ENCODE peak calls at places on chromosomes 6 and 20, in five cellular contexts. One of them, this sample, is unnamed.

GRCh38 chr6:121993362-121993761 is 406.1 kb upstream of the HSF2 start:
- DNase-seq in GM12878: no peak
- DNase-seq in H1: no peak
- DNase-seq in HepG2: no peak
- DNase-seq in HEK293T: no peak
- DNase-seq in this sample: no peak

GRCh38 chr6:125585470-125585869 is 164.0 kb upstream of the HEY2 start:
- DNase-seq in H1: no peak
- DNase-seq in HepG2: no peak
- DNase-seq in GM12878: no peak
- DNase-seq in HEK293T: no peak
- DNase-seq in this sample: no peak

GRCh38 chr6:117542493-117542892 is 59.8 kb downstream of the GOPC start:
- DNase-seq in HepG2: no peak
- DNase-seq in GM12878: no peak
- DNase-seq in HEK293T: no peak
- DNase-seq in H1: no peak
- DNase-seq in this sample: no peak

GRCh38 chr6:148445116-148445515 is 102.5 kb downstream of the SASH1 start:
- DNase-seq in GM12878: no peak
- DNase-seq in HepG2: no peak
- DNase-seq in HEK293T: no peak
- DNase-seq in H1: no peak
- DNase-seq in this sample: no peak

GRCh38 chr6:36129889-36130671 is at the start of gene MAPK13:
- DNase-seq in HepG2: peak; percentile 25
- DNase-seq in GM12878: no peak
- DNase-seq in H1: peak; percentile 70
- DNase-seq in HEK293T: no peak
- DNase-seq in this sample: no peak

GRCh38 chr6:108838101-108838717 is 10.0 kb upstream of the ARMC2 start:
- DNase-seq in HEK293T: no peak
- DNase-seq in HepG2: no peak
- DNase-seq in GM12878: no peak
- DNase-seq in H1: peak; percentile 83
- DNase-seq in this sample: peak; percentile 33

GRCh38 chr6:117733341-117733740 is 58.1 kb downstream of the NUS1 start:
- DNase-seq in HEK293T: no peak
- DNase-seq in HepG2: no peak
- DNase-seq in GM12878: no peak
- DNase-seq in H1: no peak
- DNase-seq in this sample: no peak

GRCh38 chr6:121520337-121521163 is 85.1 kb downstream of the GJA1 start:
- DNase-seq in GM12878: no peak
- DNase-seq in HEK293T: no peak
- DNase-seq in HepG2: no peak
- DNase-seq in H1: no peak
- DNase-seq in this sample: peak; percentile 6

GRCh38 chr20:1177680-1178079 is 7.1 kb downstream of the TMEM74B start:
- DNase-seq in HEK293T: peak; percentile 34
- DNase-seq in GM12878: no peak
- DNase-seq in HepG2: peak; percentile 64
- DNase-seq in H1: peak; percentile 57
- DNase-seq in this sample: peak; percentile 38

GRCh38 chr6:138372711-138373463 is 4.8 kb upstream of the SMIM28 start:
- DNase-seq in HEK293T: no peak
- DNase-seq in H1: no peak
- DNase-seq in GM12878: no peak
- DNase-seq in HepG2: no peak
- DNase-seq in this sample: no peak

GRCh38 chr6:33160728-33161323 is 31.4 kb downstream of the COL11A2 start:
- DNase-seq in HEK293T: no peak
- DNase-seq in HepG2: no peak
- DNase-seq in H1: no peak
- DNase-seq in GM12878: no peak
- DNase-seq in this sample: no peak

GRCh38 chr20:48739395-48740268 is 88.2 kb downstream of the PREX1 start:
- DNase-seq in HEK293T: no peak
- DNase-seq in HepG2: no peak
- DNase-seq in H1: no peak
- DNase-seq in GM12878: no peak
- DNase-seq in this sample: no peak

GRCh38 chr20:60066438-60066823 is 108.2 kb downstream of the CDH26 start:
- DNase-seq in HepG2: no peak
- DNase-seq in GM12878: no peak
- DNase-seq in HEK293T: no peak
- DNase-seq in H1: no peak
- DNase-seq in this sample: no peak

GRCh38 chr20:22729180-22729579 is 144.8 kb upstream of the FOXA2 start:
- DNase-seq in H1: no peak
- DNase-seq in HepG2: no peak
- DNase-seq in HEK293T: no peak
- DNase-seq in GM12878: no peak
- DNase-seq in this sample: no peak

GRCh38 chr20:45097485-45098095 is 3.3 kb downstream of the KCNS1 start:
- DNase-seq in H1: no peak
- DNase-seq in HepG2: no peak
- DNase-seq in GM12878: no peak
- DNase-seq in HEK293T: no peak
- DNase-seq in this sample: no peak

GRCh38 chr6:141677598-141678211 is 455.0 kb upstream of the GJE1 start:
- DNase-seq in GM12878: no peak
- DNase-seq in HepG2: peak; percentile 43
- DNase-seq in H1: no peak
- DNase-seq in HEK293T: peak; percentile 20
- DNase-seq in this sample: peak; percentile 3

GRCh38 chr6:146135167-146135566 is 106.3 kb downstream of the GRM1 start:
- DNase-seq in HepG2: no peak
- DNase-seq in HEK293T: no peak
- DNase-seq in GM12878: no peak
- DNase-seq in H1: no peak
- DNase-seq in this sample: no peak

GRCh38 chr6:112086744-112087135 is 542 bp downstream of the TUBE1 start:
- DNase-seq in GM12878: peak; percentile 3
- DNase-seq in HEK293T: peak; percentile 27
- DNase-seq in H1: no peak
- DNase-seq in HepG2: peak; percentile 52
- DNase-seq in this sample: no peak

GRCh38 chr6:19477563-19477962 is 359.6 kb upstream of the ID4 start:
- DNase-seq in HEK293T: no peak
- DNase-seq in GM12878: no peak
- DNase-seq in H1: no peak
- DNase-seq in HepG2: no peak
- DNase-seq in this sample: no peak

GRCh38 chr20:64222273-64222672 is 33.3 kb upstream of the PCMTD2 start:
- DNase-seq in GM12878: no peak
- DNase-seq in HepG2: no peak
- DNase-seq in H1: no peak
- DNase-seq in HEK293T: no peak
- DNase-seq in this sample: no peak

GRCh38 chr6:64681416-64682160 is 1025.4 kb downstream of the EYS start:
- DNase-seq in GM12878: no peak
- DNase-seq in HEK293T: no peak
- DNase-seq in H1: no peak
- DNase-seq in HepG2: no peak
- DNase-seq in this sample: no peak

GRCh38 chr6:74715362-74716068 is 490.3 kb downstream of the COL12A1 start:
- DNase-seq in H1: no peak
- DNase-seq in HepG2: no peak
- DNase-seq in GM12878: no peak
- DNase-seq in HEK293T: no peak
- DNase-seq in this sample: no peak

GRCh38 chr6:24460966-24461365 is 28.4 kb downstream of the GPLD1 start:
- DNase-seq in HEK293T: no peak
- DNase-seq in HepG2: no peak
- DNase-seq in GM12878: no peak
- DNase-seq in H1: no peak
- DNase-seq in this sample: no peak

GRCh38 chr20:54535045-54535444 is 59.7 kb downstream of the DOK5 start:
- DNase-seq in GM12878: no peak
- DNase-seq in H1: no peak
- DNase-seq in HEK293T: no peak
- DNase-seq in HepG2: no peak
- DNase-seq in this sample: no peak

GRCh38 chr20:58235010-58235409 is 6.6 kb upstream of the ANKRD60 start:
- DNase-seq in HEK293T: no peak
- DNase-seq in HepG2: no peak
- DNase-seq in H1: no peak
- DNase-seq in GM12878: no peak
- DNase-seq in this sample: no peak

GRCh38 chr6:145214570-145214969 is 520.8 kb downstream of the EPM2A start:
- DNase-seq in H1: no peak
- DNase-seq in HEK293T: no peak
- DNase-seq in GM12878: no peak
- DNase-seq in HepG2: peak; percentile 47
- DNase-seq in this sample: no peak

DNA sequence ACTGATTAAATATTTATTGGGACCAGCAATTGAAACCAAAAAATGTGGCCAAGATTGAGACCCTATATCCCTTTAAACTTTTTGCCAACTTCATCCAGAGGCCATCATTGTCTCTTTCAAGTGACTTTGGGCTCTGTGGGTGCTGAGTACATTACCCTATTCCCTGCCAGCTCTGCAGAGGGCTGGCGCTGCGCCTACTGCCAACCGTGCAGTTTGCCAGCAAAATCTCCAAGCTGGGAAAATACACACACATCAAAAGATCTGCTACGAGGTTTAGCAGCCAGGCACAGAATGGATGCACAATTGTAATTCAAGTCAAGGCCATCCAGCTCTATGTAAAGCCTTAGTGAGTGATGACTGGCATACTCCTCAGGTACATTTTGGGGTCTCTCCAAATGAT is 125.0 kb downstream of the CBLN4 start:
- DNase-seq in HEK293T: no peak
- DNase-seq in H1: no peak
- DNase-seq in GM12878: no peak
- DNase-seq in HepG2: no peak
- DNase-seq in this sample: no peak
- TF ChIP-seq SUZ12 in HEK293T: no peak
- TF ChIP-seq SUZ12 in H1: no peak
- TF ChIP-seq SUZ12 in GM12878: no peak
- TF ChIP-seq SUZ12 in HepG2: no peak
- TF ChIP-seq SUZ12 in this sample: no peak

GRCh38 chr6:21098744-21099143 is 494.8 kb upstream of the SOX4 start:
- DNase-seq in GM12878: no peak
- DNase-seq in HepG2: no peak
- DNase-seq in HEK293T: peak; percentile 49
- DNase-seq in H1: no peak
- DNase-seq in this sample: no peak
- TF ChIP-seq SUZ12 in GM12878: no peak
- TF ChIP-seq SUZ12 in HepG2: no peak
- TF ChIP-seq SUZ12 in HEK293T: no peak
- TF ChIP-seq SUZ12 in H1: no peak
- TF ChIP-seq SUZ12 in this sample: no peak

DNA sequence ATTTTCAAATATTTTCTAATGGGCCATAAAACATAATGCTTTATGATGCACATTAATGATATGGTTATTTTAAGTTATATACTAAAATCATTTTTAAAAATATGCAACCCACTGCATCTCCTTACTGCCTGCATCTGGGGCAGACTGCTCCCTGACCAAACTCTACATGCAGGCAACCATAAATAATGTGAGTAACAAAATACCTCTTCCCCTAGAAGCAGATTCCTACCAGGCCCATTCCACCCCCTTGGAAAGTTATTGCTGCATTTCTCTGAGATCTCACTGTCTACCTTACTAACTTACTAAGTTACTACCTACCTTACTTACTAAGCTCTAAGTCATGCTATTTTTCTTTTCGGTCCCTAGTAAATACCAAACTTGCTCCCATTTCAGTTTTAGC is 71.8 kb downstream of the ATG5 start:
- DNase-seq in H1: no peak
- DNase-seq in GM12878: no peak
- DNase-seq in HEK293T: no peak
- DNase-seq in HepG2: no peak
- DNase-seq in this sample: no peak
- TF ChIP-seq SUZ12 in H1: no peak
- TF ChIP-seq SUZ12 in GM12878: no peak
- TF ChIP-seq SUZ12 in HEK293T: no peak
- TF ChIP-seq SUZ12 in HepG2: no peak
- TF ChIP-seq SUZ12 in this sample: no peak

GRCh38 chr6:38676974-38677544 is 25.9 kb downstream of the GLO1 start:
- DNase-seq in HEK293T: no peak
- DNase-seq in HepG2: no peak
- DNase-seq in GM12878: no peak
- DNase-seq in H1: no peak
- DNase-seq in this sample: no peak
- TF ChIP-seq SUZ12 in HEK293T: no peak
- TF ChIP-seq SUZ12 in HepG2: no peak
- TF ChIP-seq SUZ12 in GM12878: no peak
- TF ChIP-seq SUZ12 in H1: no peak
- TF ChIP-seq SUZ12 in this sample: no peak

GRCh38 chr6:2450546-2450945 is 205.1 kb upstream of the GMDS start:
- DNase-seq in H1: no peak
- DNase-seq in HEK293T: peak; percentile 48
- DNase-seq in GM12878: no peak
- DNase-seq in HepG2: no peak
- DNase-seq in this sample: no peak
- TF ChIP-seq SUZ12 in H1: no peak
- TF ChIP-seq SUZ12 in HEK293T: no peak
- TF ChIP-seq SUZ12 in GM12878: no peak
- TF ChIP-seq SUZ12 in HepG2: no peak
- TF ChIP-seq SUZ12 in this sample: no peak

DNA sequence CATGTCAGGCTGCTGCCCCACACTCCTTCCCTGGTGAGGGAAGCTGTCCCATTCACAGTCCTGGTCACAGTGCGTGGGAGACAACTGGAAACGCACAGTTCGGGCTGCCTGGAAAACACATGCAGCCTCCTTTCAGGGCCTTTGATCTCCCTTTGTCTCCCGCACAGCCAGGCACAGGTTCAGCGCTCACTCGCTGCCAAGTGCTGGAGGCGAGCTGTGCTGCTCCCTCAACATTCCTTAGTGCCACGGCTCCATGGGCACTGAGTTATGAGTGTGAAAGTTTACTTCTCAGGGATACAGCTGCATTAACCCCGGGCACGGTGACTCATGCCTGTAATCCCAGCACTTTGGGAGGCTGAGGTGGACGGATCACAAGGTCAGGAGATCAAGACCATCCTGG is 9.1 kb downstream of the YTHDF1 start:
- DNase-seq in HepG2: no peak
- DNase-seq in GM12878: no peak
- DNase-seq in HEK293T: no peak
- DNase-seq in H1: no peak
- DNase-seq in this sample: no peak
- TF ChIP-seq SUZ12 in HepG2: no peak
- TF ChIP-seq SUZ12 in GM12878: no peak
- TF ChIP-seq SUZ12 in HEK293T: no peak
- TF ChIP-seq SUZ12 in H1: no peak
- TF ChIP-seq SUZ12 in this sample: no peak

GRCh38 chr20:18943542-18943941 is 130.0 kb downstream of the SCP2D1 start:
- DNase-seq in H1: no peak
- DNase-seq in HEK293T: no peak
- DNase-seq in HepG2: no peak
- DNase-seq in GM12878: no peak
- DNase-seq in this sample: no peak
- TF ChIP-seq SUZ12 in H1: no peak
- TF ChIP-seq SUZ12 in HEK293T: no peak
- TF ChIP-seq SUZ12 in HepG2: no peak
- TF ChIP-seq SUZ12 in GM12878: no peak
- TF ChIP-seq SUZ12 in this sample: no peak

This sample was measured in NT2/D1.